ENCODE peak calls at places on chromosomes 6 and 20, in nine cellular contexts. J, N, S, D, Q, Z, E, Y and I are unnamed samples.

GRCh38 chr20:37267684-37268313 is 6.2 kb upstream of the GHRH start:
- DNase-seq in D (no peak), Z (no peak), S (peak), Y (peak), Q (no peak), J (no peak), E (no peak), N (no peak), I (no peak)

GRCh38 chr6:143510991-143511891 is at the start of gene FUCA2:
- DNase-seq in Y (no peak), E (peak), Z (peak), N (peak), D (peak), S (peak), J (no peak), Q (peak), I (peak)

GRCh38 chr6:136982928-136983327 is 60.8 kb downstream of the SLC35D3 start:
- DNase-seq in D (no peak), J (no peak), Y (no peak), E (no peak), S (no peak), Z (no peak), Q (no peak), N (no peak), I (no peak)

GRCh38 chr6:111765681-111766523 is 107.3 kb downstream of the FYN start:
- DNase-seq in S (no peak), J (no peak), D (no peak), Q (no peak), N (no peak), Y (no peak), Z (no peak), E (no peak), I (no peak)

GRCh38 chr6:100283288-100283687 is 181.4 kb downstream of the SIM1 start:
- DNase-seq in S (peak), N (peak), D (no peak), Z (no peak), Q (no peak), J (no peak), Y (no peak), E (no peak), I (no peak)

GRCh38 chr6:106974999-106975698 is 620 bp upstream of the CD24 start:
- DNase-seq in N (no peak), Y (peak), D (no peak), Q (peak), E (peak), S (peak), J (no peak), Z (peak), I (peak)

GRCh38 chr6:16126056-16126455 is 2.8 kb upstream of the MYLIP start:
- DNase-seq in E (no peak), S (no peak), D (no peak), Q (no peak), J (no peak), N (no peak), Y (no peak), Z (no peak), I (no peak)

GRCh38 chr20:3819413-3820047 is 817 bp upstream of the AP5S1 start:
- DNase-seq in Q (no peak), N (no peak), D (no peak), E (no peak), S (no peak), J (no peak), Z (no peak), Y (peak), I (peak)

GRCh38 chr6:16757332-16757731 is 3.9 kb downstream of the ATXN1 start:
- DNase-seq in S (no peak), Q (no peak), D (no peak), Y (no peak), Z (no peak), J (no peak), N (peak), E (no peak), I (no peak)

GRCh38 chr6:41976794-41977484 is 35.3 kb upstream of the CCND3 start:
- DNase-seq in N (no peak), D (no peak), Z (no peak), J (no peak), Y (peak), S (no peak), E (no peak), Q (no peak), I (no peak)

GRCh38 chr6:26555505-26556262 is 17.5 kb downstream of the HMGN4 start:
- DNase-seq in Q (no peak), N (no peak), E (no peak), Y (peak), J (no peak), S (peak), Z (no peak), D (no peak), I (no peak)

GRCh38 chr6:71403422-71404134 is 115.0 kb downstream of the OGFRL1 start:
- DNase-seq in S (peak), D (no peak), N (no peak), E (no peak), Z (no peak), Y (no peak), Q (no peak), J (no peak), I (no peak)

GRCh38 chr6:37559501-37559900 is 59.8 kb upstream of the CCDC167 start:
- DNase-seq in Z (no peak), J (no peak), S (no peak), D (no peak), Y (no peak), N (no peak), E (no peak), Q (no peak), I (no peak)

GRCh38 chr6:82240191-82240590 is 7.4 kb downstream of the IBTK start:
- DNase-seq in E (no peak), Q (no peak), D (no peak), Y (no peak), J (no peak), S (no peak), Z (no peak), N (no peak), I (no peak)

GRCh38 chr20:10318625-10319024 is 100.0 kb downstream of the SNAP25 start:
- DNase-seq in E (no peak), J (no peak), Y (no peak), Z (no peak), S (no peak), N (no peak), Q (no peak), D (no peak), I (no peak)

GRCh38 chr6:5081182-5081581 is 4.0 kb upstream of the PPP1R3G start:
- DNase-seq in S (no peak), Q (no peak), E (no peak), Y (no peak), N (no peak), D (no peak), J (no peak), Z (no peak), I (no peak)

GRCh38 chr20:44069203-44069931 is 117.6 kb downstream of the JPH2 start:
- DNase-seq in Z (no peak), J (no peak), D (no peak), S (peak), N (no peak), Y (no peak), E (no peak), Q (peak), I (no peak)

GRCh38 chr6:131027326-131027725 is 35.7 kb downstream of the EPB41L2 start:
- DNase-seq in J (no peak), Q (no peak), Y (no peak), Z (no peak), D (no peak), E (no peak), N (no peak), S (no peak), I (no peak)

GRCh38 chr6:169843110-169843509 is 91.7 kb downstream of the ERMARD start:
- DNase-seq in S (peak), J (no peak), Z (no peak), E (no peak), N (no peak), Y (no peak), Q (no peak), D (no peak), I (no peak)

GRCh38 chr6:163249651-163250101 is 164.8 kb upstream of the QKI start:
- DNase-seq in Z (no peak), Y (no peak), D (no peak), E (no peak), J (no peak), Q (no peak), S (no peak), N (no peak), I (peak)

GRCh38 chr6:23659125-23659524 is 466.9 kb upstream of the NRSN1 start:
- DNase-seq in S (peak), N (no peak), D (no peak), Q (no peak), E (no peak), Z (peak), J (no peak), Y (no peak), I (no peak)

GRCh38 chr20:44388466-44389023 is 33.0 kb downstream of the HNF4A start:
- DNase-seq in Y (peak), D (peak), E (peak), S (peak), Z (peak), Q (peak), J (peak), N (no peak), I (peak)

GRCh38 chr6:106724337-106724736 is 95.0 kb downstream of the QRSL1 start:
- DNase-seq in E (no peak), D (no peak), S (no peak), Q (no peak), N (no peak), Z (no peak), Y (no peak), J (no peak), I (no peak)

GRCh38 chr6:150377211-150377781 is 8.5 kb downstream of the IYD start:
- DNase-seq in Z (peak), Y (no peak), S (peak), E (no peak), J (no peak), D (no peak), N (no peak), Q (no peak), I (peak)

GRCh38 chr6:137000825-137001224 is 43.9 kb downstream of the IL20RA start:
- DNase-seq in E (no peak), Q (no peak), Y (no peak), Z (no peak), N (no peak), J (no peak), D (no peak), S (no peak), I (no peak)

GRCh38 chr6:111573892-111574800 is 31.5 kb downstream of the TRAF3IP2 start:
- DNase-seq in S (no peak), E (no peak), Z (no peak), J (no peak), Q (no peak), Y (no peak), N (peak), D (peak), I (no peak)

GRCh38 chr6:15444881-15445280 is 199.0 kb downstream of the JARID2 start:
- DNase-seq in Q (no peak), E (no peak), Y (peak), Z (no peak), N (no peak), S (peak), J (no peak), D (no peak), I (no peak)

DNA sequence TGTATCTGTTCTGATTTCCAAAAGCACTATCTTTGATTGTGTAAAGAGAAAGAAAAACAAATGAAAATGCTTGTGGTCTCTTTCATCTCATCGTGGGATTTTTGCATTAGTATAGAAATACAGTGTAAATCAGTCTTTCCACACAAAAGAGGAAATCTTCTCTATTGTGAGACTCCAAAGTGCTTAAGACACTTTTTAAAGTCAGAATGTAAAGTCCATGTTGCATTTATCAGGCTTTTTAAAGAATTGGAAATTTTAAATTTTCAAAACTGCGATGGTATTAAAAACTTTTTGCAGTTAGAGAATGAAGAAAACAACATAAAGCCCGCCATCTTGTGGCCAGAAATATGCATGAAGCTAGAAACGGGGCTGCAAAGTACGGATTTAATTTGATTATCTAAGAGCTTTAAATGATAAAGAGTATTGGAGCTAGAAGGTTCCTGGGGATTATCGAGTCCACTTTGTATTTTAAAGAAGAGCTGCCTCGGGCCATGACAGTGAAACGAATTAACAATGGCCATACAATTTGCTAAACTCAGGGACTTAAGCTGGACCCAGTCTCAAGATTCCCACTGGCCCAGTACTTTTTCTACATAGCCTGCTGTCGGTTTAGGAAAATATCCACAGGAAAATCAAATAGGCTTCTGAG is 339.6 kb downstream of the ARHGAP18 start:
- DNase-seq in J (no peak), S (peak), N (peak), E (no peak), Z (peak), D (no peak), Y (peak), Q (peak), I (no peak)
- TF ChIP-seq CTCF in J (peak), S (peak), N (peak), E (peak), Z (peak), D (no peak), Y (peak), Q (peak), I (peak)

DNA sequence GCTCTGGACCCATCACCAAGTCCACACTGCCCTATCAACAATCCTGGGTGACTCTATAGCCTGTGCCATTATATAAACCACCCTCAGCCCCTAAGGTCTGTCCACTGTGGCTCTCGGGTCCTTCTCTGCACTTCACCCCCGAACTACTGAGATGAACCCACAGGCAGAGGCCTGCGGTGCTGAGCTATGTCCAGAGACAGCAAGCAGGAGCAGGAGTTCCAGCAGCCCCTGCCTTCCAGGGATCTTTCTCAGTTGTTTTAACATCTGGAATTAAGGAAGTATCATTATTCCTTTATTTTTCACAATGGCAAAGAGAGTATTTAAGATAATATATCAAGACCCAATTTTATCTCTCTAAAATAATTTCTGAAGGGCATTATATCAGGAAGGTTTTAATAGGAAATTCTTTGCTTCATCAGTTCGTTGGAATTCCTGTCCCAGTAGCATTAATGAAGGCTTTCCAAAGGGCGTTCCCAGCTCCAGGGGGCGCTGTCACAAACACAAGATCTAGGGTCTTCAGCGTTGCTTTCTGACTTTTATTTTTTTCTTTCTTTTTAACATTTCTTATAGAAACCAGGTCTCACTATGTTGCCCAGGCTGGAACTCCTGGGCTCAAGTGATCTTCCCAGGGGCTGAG is 27.3 kb downstream of the RRBP1 start:
- DNase-seq in Q (no peak), Y (no peak), Z (peak), J (no peak), S (peak), N (no peak), D (no peak), E (no peak), I (no peak)
- TF ChIP-seq CTCF in Q (peak), Y (peak), Z (peak), J (peak), S (peak), N (peak), D (no peak), E (peak), I (peak)

GRCh38 chr6:21522773-21523490 is 70.6 kb upstream of the SOX4 start:
- DNase-seq in Z (no peak), E (no peak), N (no peak), D (no peak), J (no peak), S (peak), Q (no peak), Y (no peak), I (no peak)
- TF ChIP-seq CTCF in Z (no peak), E (no peak), N (no peak), D (no peak), J (no peak), S (peak), Q (no peak), Y (peak), I (no peak)

GRCh38 chr6:133551436-133551835 is 310.3 kb downstream of the EYA4 start:
- DNase-seq in Y (no peak), Q (no peak), D (no peak), N (no peak), J (no peak), Z (no peak), E (no peak), S (no peak), I (no peak)
- TF ChIP-seq CTCF in Y (no peak), Q (no peak), D (no peak), N (no peak), J (no peak), Z (no peak), E (no peak), S (peak), I (no peak)

GRCh38 chr6:125009578-125009977 is 47.3 kb downstream of the RNF217 start:
- DNase-seq in J (no peak), Q (no peak), Z (no peak), E (no peak), N (no peak), S (no peak), D (no peak), Y (no peak), I (no peak)
- TF ChIP-seq CTCF in J (no peak), Q (no peak), Z (no peak), E (no peak), N (no peak), S (no peak), D (no peak), Y (no peak), I (no peak)

GRCh38 chr6:13012271-13012670 is 295.7 kb downstream of the PHACTR1 start:
- DNase-seq in E (no peak), D (no peak), J (no peak), Q (no peak), N (no peak), Y (no peak), Z (no peak), S (no peak), I (no peak)

GRCh38 chr6:13012977-13013680 is 296.6 kb downstream of the PHACTR1 start:
- DNase-seq in Y (no peak), E (no peak), Q (peak), S (peak), Z (peak), J (no peak), N (no peak), D (peak), I (peak)

GRCh38 chr6:13014551-13015378 is 298.2 kb downstream of the PHACTR1 start:
- DNase-seq in Z (peak), S (peak), Q (peak), D (no peak), N (no peak), J (no peak), E (no peak), Y (no peak), I (peak)

GRCh38 chr6:13013681-13014550 is 297.3 kb downstream of the PHACTR1 start:
- DNase-seq in S (peak), J (no peak), E (no peak), D (no peak), Y (no peak), Z (no peak), N (no peak), Q (peak), I (no peak)

DNA sequence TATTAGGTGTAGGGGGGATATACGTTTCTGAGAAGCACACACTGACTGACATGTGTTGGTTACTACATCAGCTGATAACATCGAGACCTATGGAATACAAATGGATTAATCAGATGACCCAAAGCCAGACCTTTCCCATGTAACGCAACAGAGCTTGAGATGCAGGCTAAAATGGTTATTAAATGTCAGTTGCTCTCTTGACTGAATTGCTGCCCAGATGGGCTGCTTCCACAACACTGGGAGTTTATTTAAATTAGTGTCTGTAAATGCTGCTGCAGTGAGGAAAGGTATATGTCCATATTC is 298.8 kb downstream of the PHACTR1 start:
- DNase-seq in J (no peak), Q (no peak), S (no peak), Y (no peak), N (no peak), D (no peak), Z (no peak), E (no peak), I (no peak)
- TF ChIP-seq CTCF in J (no peak), Q (no peak), S (no peak), Y (no peak), N (no peak), D (no peak), Z (no peak), E (no peak), I (no peak)

DNA sequence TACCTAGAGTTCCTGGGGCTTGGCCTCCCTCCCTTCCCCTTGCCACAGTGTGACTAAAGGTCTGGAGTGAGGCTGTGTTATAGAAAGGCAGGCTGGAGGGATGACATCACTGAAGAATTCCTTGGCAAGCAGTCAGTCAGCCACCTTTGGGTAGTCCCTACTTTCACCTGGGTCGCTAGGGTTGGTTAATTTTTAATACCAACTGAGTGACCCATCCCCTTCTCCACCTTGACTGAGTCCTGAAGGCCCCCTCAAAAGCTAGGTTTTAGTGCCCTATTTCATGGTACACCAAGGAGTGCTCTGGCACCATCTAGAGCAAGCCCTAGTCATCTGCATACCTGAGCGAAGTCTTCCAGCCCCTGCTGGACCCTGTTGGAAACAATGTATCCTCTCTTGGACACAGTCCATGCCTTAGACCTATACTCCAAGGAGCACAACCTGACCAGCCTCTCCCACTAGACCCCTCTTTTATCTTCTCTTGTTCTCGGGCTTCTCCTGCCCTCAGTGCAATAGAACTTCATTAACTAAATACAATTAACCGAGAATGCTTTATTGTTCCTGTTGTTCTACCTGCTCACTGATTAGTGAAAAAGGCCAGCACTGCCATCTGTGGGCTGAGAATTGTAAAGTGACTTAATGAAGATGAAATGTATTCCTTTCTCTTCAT is 44.6 kb downstream of the RIN2 start:
- DNase-seq in Y (no peak), J (no peak), N (no peak), S (peak), Q (no peak), E (no peak), D (no peak), Z (peak), I (no peak)
- TF ChIP-seq CTCF in Y (peak), J (peak), N (peak), S (peak), Q (no peak), E (no peak), D (no peak), Z (peak), I (no peak)

DNA sequence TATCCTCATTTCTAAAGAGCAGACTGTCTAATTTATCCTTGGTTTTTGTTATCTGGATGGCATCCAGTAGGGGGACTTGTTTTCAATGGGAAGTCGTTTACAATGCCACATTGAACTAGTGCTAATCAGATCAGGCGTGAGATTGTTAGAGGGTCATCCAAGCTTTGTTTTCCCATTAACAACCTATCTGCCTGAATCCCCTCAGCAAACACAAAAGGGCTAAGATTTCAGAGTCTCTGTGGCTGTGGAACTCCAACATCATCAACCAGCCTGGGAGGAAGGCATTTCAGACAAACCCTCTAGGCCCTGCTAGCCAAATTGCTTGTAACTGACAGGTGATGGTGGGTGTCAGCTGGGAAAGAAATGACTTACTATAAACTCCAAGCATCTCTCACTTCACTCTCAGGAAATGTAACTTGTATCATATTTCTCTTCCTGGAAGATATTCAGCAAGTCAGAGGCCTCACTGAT is 47.7 kb downstream of the COL19A1 start:
- DNase-seq in Z (no peak), J (no peak), Y (no peak), S (peak), E (no peak), Q (no peak), N (no peak), D (no peak), I (no peak)
- TF ChIP-seq CTCF in Z (no peak), J (no peak), Y (no peak), S (peak), E (no peak), Q (no peak), N (no peak), D (no peak), I (no peak)